ENCODE peak calls at places on chromosomes 5 and 9, in four cellular contexts. Y is HepG2, Z is K562, T is HCT116. L is an unnamed sample.

GRCh38 chr5:144812770-144813169 is 642.1 kb downstream of the KCTD16 start:
- DNase-seq in Y (no peak), T (no peak), Z (no peak), L (no peak)

GRCh38 chr9:5920860-5921328 is 30.2 kb downstream of the MLANA start:
- DNase-seq in Z (no peak), Y (no peak), T (no peak), L (no peak)

GRCh38 chr9:114883709-114884108 is 46.7 kb downstream of the TNFSF8 start:
- DNase-seq in Y (no peak), T (no peak), Z (no peak), L (no peak)

GRCh38 chr5:68295772-68296171 is 80.2 kb downstream of the PIK3R1 start:
- DNase-seq in Z (no peak), Y (no peak), T (no peak), L (no peak)

GRCh38 chr9:121914604-121915303 is 178.4 kb downstream of the TTLL11 start:
- DNase-seq in Z (no peak), Y (no peak), T (no peak), L (no peak)

GRCh38 chr5:179381691-179382090 is 36.4 kb upstream of the ADAMTS2 start:
- DNase-seq in Y (no peak), T (no peak), Z (no peak), L (no peak)

GRCh38 chr5:60495644-60496520 is 204.1 kb downstream of the DEPDC1B start:
- DNase-seq in Y (peak), Z (no peak), T (no peak), L (no peak)

GRCh38 chr5:171596391-171596878 is 177.0 kb downstream of the FGF18 start:
- DNase-seq in T (no peak), Z (no peak), Y (no peak), L (peak)

GRCh38 chr5:177169271-177169670 is 35.7 kb downstream of the NSD1 start:
- DNase-seq in Y (no peak), T (no peak), Z (no peak), L (no peak)

GRCh38 chr5:116142495-116142894 is 57.7 kb downstream of the COMMD10 start:
- DNase-seq in Y (no peak), Z (no peak), T (no peak), L (no peak)

GRCh38 chr9:105670315-105670714 is 8.1 kb downstream of the TAL2 start:
- DNase-seq in Z (no peak), T (no peak), Y (no peak), L (no peak)

GRCh38 chr5:96112123-96112670 is 150.5 kb upstream of the ELL2 start:
- DNase-seq in Y (no peak), Z (no peak), T (no peak), L (no peak)

GRCh38 chr9:99239341-99240055 is 17.4 kb downstream of the SEC61B start:
- DNase-seq in Y (no peak), T (no peak), Z (no peak), L (no peak)

GRCh38 chr9:104093162-104093561 is 947 bp upstream of the SMC2 start:
- DNase-seq in T (no peak), Y (no peak), Z (no peak), L (no peak)

GRCh38 chr5:111734013-111734412 is 23.0 kb downstream of the NREP start:
- DNase-seq in T (no peak), Z (no peak), Y (no peak), L (no peak)

GRCh38 chr5:83400712-83401111 is 70.8 kb upstream of the VCAN start:
- DNase-seq in Z (no peak), Y (no peak), T (no peak), L (no peak)

GRCh38 chr5:72541501-72542235 is 34.5 kb upstream of the ZNF366 start:
- DNase-seq in Y (no peak), T (no peak), Z (no peak), L (no peak)

GRCh38 chr9:75699017-75699416 is 191.5 kb upstream of the PCSK5 start:
- DNase-seq in Y (no peak), T (no peak), Z (no peak), L (no peak)

GRCh38 chr5:24364711-24365110 is 280.1 kb downstream of the CDH10 start:
- DNase-seq in Y (no peak), T (no peak), Z (no peak), L (no peak)

GRCh38 chr5:24363789-24364534 is 280.8 kb downstream of the CDH10 start:
- DNase-seq in Z (no peak), T (no peak), Y (no peak), L (no peak)

GRCh38 chr5:24367211-24367610 is 277.6 kb downstream of the CDH10 start:
- DNase-seq in Z (no peak), Y (no peak), T (no peak), L (no peak)

GRCh38 chr5:24365406-24365805 is 279.4 kb downstream of the CDH10 start:
- DNase-seq in T (no peak), Z (no peak), Y (no peak), L (no peak)

GRCh38 chr5:24368121-24368520 is 276.7 kb downstream of the CDH10 start:
- DNase-seq in Z (no peak), Y (no peak), T (no peak), L (no peak)
- TF ChIP-seq FOSL1 in Z (no peak), Y (no peak), T (no peak), L (no peak)

GRCh38 chr5:28077291-28078240 is 1039.2 kb upstream of the CDH9 start:
- DNase-seq in Y (no peak), T (no peak), Z (no peak), L (no peak)
- TF ChIP-seq FOSL1 in Y (no peak), T (no peak), Z (no peak), L (no peak)

GRCh38 chr5:135034186-135034962 is at the start of gene PITX1:
- DNase-seq in T (peak), Y (peak), Z (peak), L (peak)
- TF ChIP-seq FOSL1 in T (no peak), Y (no peak), Z (peak), L (no peak)

GRCh38 chr9:127919253-127919815 is 2.5 kb upstream of the ST6GALNAC4 start:
- DNase-seq in T (peak), Z (peak), Y (peak), L (no peak)
- TF ChIP-seq FOSL1 in T (no peak), Z (peak), Y (peak), L (no peak)

DNA sequence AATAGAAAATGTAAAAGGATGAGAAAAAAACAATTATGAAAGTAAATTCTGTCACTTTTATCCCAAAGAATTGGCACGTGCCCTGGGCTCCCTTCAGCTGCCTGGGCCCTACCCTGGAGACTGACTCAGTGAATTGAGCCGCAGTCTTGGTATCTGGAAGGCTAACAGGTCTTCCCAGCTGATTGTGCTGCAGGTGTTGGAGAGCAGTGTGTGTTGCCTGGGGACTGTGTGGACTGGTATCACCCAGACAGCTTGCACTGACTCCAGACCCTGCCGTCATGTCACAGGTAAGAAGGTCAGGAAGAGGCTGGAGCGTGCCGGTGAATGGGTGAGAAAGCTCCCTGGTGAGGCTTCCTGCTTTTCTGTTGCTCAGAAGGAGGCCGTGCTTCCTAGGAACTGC is 83.3 kb downstream of the AOPEP start:
- DNase-seq in Y (no peak), T (no peak), Z (no peak), L (no peak)
- TF ChIP-seq FOSL1 in Y (no peak), T (no peak), Z (no peak), L (no peak)

DNA sequence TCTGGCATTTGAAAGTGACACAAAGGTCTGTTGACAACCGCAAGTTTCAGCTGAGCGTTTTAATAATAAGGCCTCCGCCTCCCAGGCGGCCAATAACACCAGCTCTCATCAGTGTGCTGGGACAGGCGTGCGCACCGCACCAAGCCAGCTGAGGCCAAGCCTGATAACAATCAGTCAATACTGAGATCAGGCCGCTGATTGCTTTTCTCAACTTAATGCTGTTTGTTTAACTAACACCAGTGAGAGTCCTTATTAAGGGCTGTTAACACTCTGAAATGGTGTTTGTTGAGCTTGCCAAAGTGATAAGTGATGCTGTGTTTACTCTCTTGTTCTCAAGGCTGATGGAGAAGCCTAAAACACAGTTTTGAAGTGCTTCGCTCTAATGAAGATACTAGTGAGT is 330.2 kb upstream of the KLF4 start:
- DNase-seq in Y (no peak), T (no peak), Z (no peak), L (no peak)
- TF ChIP-seq FOSL1 in Y (no peak), T (no peak), Z (no peak), L (no peak)

DNA sequence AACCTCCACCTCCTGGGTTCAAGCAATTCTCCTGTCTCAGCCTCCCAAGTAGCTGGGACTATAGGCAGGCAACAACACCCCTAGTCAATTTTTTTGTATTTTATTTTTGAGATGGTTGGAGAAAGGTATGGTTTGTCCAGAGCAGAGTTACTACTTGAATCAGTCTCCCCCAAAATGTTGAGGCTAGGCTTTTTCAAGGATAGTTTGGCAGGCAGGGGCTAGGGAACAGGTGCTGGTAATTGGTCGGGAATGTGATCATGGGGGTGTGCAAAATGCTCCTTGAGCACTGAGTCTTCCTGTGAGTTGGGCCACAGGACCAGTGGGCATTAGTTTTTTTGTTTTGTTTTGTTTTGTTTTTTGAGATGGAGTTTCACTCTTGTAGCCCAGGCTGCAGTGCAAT is 28.3 kb upstream of the PRRC2B start:
- DNase-seq in T (no peak), Y (no peak), Z (peak), L (no peak)
- TF ChIP-seq FOSL1 in T (no peak), Y (no peak), Z (no peak), L (no peak)